ENCODE peak calls at places on chromosomes 5 and 9, in five cellular contexts. B is mammary epithelial cell, H is body of pancreas, N is right atrium auricular region, S is HCT116. O is an unnamed sample. For H3K36me3, the result is how much of the 10 kb centered on the place peaks cover.

GRCh38 chr5:120254385-120254784 is 209.7 kb upstream of the PRR16 start:
- DNase-seq in B (peak), N (no peak), S (no peak), H (no peak), O (no peak)

GRCh38 chr9:127209948-127210621 is 54.5 kb upstream of the GARNL3 start:
- DNase-seq in H (no peak), B (no peak), S (no peak), N (no peak), O (no peak)

GRCh38 chr9:32524558-32525461 is 1.2 kb downstream of the RIGI start:
- DNase-seq in N (no peak), S (no peak), B (peak), H (peak), O (no peak)

GRCh38 chr5:50704730-50705129 is 38.3 kb downstream of the PARP8 start:
- DNase-seq in B (no peak), H (no peak), S (no peak), N (no peak), O (no peak)

GRCh38 chr5:84696651-84697050 is 312.0 kb upstream of the EDIL3 start:
- DNase-seq in H (no peak), B (peak), N (no peak), S (peak), O (no peak)

GRCh38 chr5:100776244-100776643 is 126.8 kb downstream of the ST8SIA4 start:
- DNase-seq in H (no peak), B (no peak), N (no peak), S (no peak), O (no peak)

GRCh38 chr5:150428106-150428876 is 15.6 kb upstream of the CD74 start:
- DNase-seq in N (peak), H (peak), S (no peak), B (no peak), O (no peak)

GRCh38 chr5:94830520-94830919 is 212.1 kb downstream of the SLF1 start:
- DNase-seq in S (peak), N (no peak), B (peak), H (no peak), O (no peak)

GRCh38 chr9:136057236-136058151 is 37.6 kb downstream of the NACC2 start:
- DNase-seq in H (no peak), N (no peak), B (no peak), S (no peak), O (no peak)

GRCh38 chr9:127347831-127348699 is 48.9 kb upstream of the SLC2A8 start:
- DNase-seq in N (no peak), H (peak), S (no peak), B (peak), O (no peak)

GRCh38 chr5:54024466-54024865 is 285.9 kb downstream of the ARL15 start:
- DNase-seq in N (no peak), H (no peak), B (peak), S (no peak), O (no peak)

GRCh38 chr5:172878585-172879433 is 44.8 kb downstream of the ERGIC1 start:
- DNase-seq in N (no peak), H (peak), S (no peak), B (no peak), O (no peak)

GRCh38 chr5:9515451-9515850 is 30.4 kb downstream of the SEMA5A start:
- DNase-seq in B (no peak), H (no peak), S (no peak), N (no peak), O (no peak)

GRCh38 chr5:9512452-9512851 is 33.4 kb downstream of the SEMA5A start:
- DNase-seq in N (no peak), S (no peak), B (no peak), H (no peak), O (no peak)

GRCh38 chr5:9516591-9516990 is 29.3 kb downstream of the SEMA5A start:
- DNase-seq in H (no peak), N (no peak), B (no peak), S (no peak), O (no peak)

GRCh38 chr5:9514968-9515367 is 30.9 kb downstream of the SEMA5A start:
- DNase-seq in B (no peak), S (no peak), N (no peak), H (no peak), O (no peak)

DNA sequence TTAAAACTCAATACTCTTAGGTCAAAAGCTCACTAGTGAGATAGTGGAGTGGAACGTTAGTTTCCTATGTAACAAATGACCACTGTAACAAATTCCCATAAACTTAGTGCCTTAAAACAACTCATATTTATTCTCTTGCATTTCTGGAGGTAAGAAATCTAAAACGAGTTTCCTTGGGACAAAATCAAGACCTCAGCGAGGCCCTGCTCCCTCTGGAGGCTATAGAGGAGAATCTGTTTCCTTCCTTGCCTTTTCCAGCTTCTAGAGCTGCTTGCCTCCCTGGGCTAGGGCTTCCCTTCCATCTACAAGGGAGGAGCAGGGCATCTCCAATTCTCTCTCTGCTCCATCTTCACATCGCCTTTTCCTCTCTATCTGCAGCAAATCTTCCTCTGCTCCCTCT is 32.0 kb downstream of the SEMA5A start:
- DNase-seq in H (no peak), B (no peak), N (no peak), S (no peak), O (no peak)
- TF ChIP-seq CTCF in H (no peak), B (peak), N (no peak), S (no peak), O (peak)

GRCh38 chr9:87684627-87685204 is 41.2 kb upstream of the CTSL start:
- DNase-seq in B (peak), N (peak), S (peak), H (peak), O (no peak)
- H3K36me3 ChIP-seq in B (under half), N (under half), S (under half), H (under half), O (under half)

DNA sequence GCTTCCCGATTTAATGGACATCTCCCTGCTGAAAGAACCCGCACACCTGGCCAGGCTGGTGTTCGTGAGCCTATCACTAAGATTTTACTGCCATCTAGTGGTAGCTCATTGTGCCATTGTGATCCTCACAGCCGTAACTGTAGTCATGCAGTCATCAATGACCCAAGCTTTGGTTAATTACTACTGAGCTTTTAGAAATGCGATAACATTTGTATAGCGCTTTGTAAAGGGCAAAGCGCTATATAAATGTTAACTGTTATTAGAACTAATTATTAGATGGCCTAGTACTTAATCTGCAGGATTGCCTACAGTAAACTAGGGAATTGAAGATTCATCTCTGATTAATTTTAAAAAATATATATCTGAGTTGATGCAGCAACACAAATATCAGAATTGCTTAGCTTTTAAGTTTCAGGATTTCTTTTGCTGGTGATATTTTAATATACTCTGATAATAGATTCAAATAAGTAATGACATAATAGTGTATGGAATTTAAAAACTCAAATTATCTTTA is 90.2 kb downstream of the HACD4 start:
- DNase-seq in N (no peak), S (peak), H (peak), B (peak), O (no peak)
- TF ChIP-seq CTCF in N (peak), S (peak), H (peak), B (peak), O (peak)

GRCh38 chr9:106964822-106965525 is 102.0 kb downstream of the ZNF462 start:
- DNase-seq in N (no peak), H (no peak), B (peak), S (no peak), O (no peak)
- H3K36me3 ChIP-seq in N (under half), H (under half), B (under half), S (under half), O (under half)

DNA sequence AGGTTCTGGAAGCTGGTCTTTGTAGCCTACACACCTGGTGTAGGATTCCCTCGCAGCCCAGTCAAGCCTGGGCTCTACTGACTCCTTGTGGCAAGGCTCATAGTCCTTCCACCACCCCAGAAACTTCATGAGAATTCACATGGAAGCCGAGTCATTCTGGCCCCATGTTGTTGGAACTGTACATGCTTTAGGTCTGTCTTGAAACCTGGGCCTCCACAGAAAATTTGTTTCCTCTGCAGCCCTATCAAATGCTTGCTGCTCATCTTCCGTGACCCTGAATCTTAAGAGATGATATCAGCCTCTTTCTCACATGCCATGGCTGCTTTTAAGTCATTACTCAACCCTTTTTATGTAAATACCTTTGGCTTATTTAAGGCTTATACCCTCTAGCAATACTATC is 113.4 kb upstream of the GRHPR start:
- DNase-seq in B (peak), S (no peak), H (no peak), N (no peak), O (peak)
- TF ChIP-seq CTCF in B (peak), S (no peak), H (no peak), N (no peak), O (peak)

DNA sequence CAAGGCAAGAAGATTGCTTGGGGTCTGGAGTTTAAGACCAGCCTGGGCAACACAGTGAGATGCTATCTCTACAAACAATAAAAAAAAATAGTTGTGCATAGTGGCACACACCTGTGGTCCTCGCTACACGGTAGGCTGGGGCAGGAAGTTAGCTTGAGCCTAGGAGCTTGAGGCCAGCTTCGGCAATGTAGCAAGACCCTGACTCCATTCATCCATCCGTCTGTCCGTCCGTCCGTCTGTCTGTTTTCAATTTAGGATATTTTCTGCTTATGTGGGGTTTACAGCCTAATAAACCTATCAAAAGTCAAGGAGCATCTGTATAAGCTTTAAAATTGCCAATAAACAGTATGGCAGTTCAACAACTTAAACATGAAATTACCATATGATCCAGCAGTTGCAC is 19.7 kb downstream of the HMGCR start:
- DNase-seq in H (no peak), S (no peak), N (no peak), B (no peak), O (no peak)
- H3K36me3 ChIP-seq in H (under half), S (half or more), N (half or more), B (half or more), O (under half)

GRCh38 chr5:9780501-9780900 is 150.3 kb upstream of the TAS2R1 start:
- DNase-seq in S (no peak), H (no peak), N (no peak), B (no peak), O (no peak)

GRCh38 chr5:9781882-9782281 is 151.7 kb upstream of the TAS2R1 start:
- DNase-seq in S (no peak), H (no peak), N (no peak), B (no peak), O (peak)

GRCh38 chr5:9784231-9784630 is 154.1 kb upstream of the TAS2R1 start:
- DNase-seq in B (no peak), H (no peak), N (no peak), S (no peak), O (no peak)

GRCh38 chr5:9781275-9781674 is 151.1 kb upstream of the TAS2R1 start:
- DNase-seq in B (no peak), S (no peak), N (no peak), H (no peak), O (no peak)

GRCh38 chr5:9782806-9783560 is 152.8 kb upstream of the TAS2R1 start:
- DNase-seq in S (no peak), B (no peak), H (no peak), N (no peak), O (peak)
- TF ChIP-seq CTCF in S (no peak), B (no peak), H (no peak), N (no peak), O (peak)

GRCh38 chr5:151742870-151743294 is 15.5 kb downstream of the ATOX1 start:
- DNase-seq in B (peak), H (peak), S (peak), N (no peak), O (no peak)
- H3K36me3 ChIP-seq in B (under half), H (under half), S (under half), N (under half), O (under half)

GRCh38 chr5:96901384-96901783 is 25.1 kb downstream of the ERAP2 start:
- DNase-seq in S (no peak), H (no peak), B (no peak), N (no peak), O (no peak)
- TF ChIP-seq CTCF in S (no peak), H (no peak), B (peak), N (no peak), O (no peak)

DNA sequence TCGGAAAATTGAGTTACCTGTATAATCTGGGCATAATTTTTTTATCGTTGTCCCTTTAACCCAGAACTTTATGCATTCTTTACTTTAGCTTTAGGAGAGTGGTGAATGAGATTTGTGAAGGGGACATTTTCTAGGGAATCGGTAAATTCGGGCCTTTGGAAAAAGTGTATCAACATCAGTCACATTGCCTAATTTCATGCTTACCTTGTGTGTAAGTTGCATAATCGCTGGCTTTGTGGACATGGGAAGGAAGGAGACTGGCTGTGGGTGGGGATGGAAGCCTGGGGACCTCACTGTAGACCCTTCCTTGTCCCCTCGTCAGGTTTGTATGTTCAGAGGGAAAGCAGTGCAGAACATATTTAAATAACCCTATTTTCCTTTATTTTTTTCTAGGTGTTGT is 3.3 kb downstream of the PSAT1 start:
- DNase-seq in B (no peak), N (no peak), H (peak), S (no peak), O (no peak)
- H3K36me3 ChIP-seq in B (under half), N (under half), H (under half), S (under half), O (under half)

O was measured in BJ.